ENCODE peak calls at places on chromosomes 11 and 22, in six cellular contexts. E is NCI-H774, H is RPMI8226, M is ACHN, P is nucleus accumbens, Y is EL. S is an unnamed sample.

GRCh38 chr22:30252411-30253204 is 6.0 kb upstream of the LIF start:
- DNase-seq in E (no peak), H (no peak), M (no peak), P (no peak), Y (no peak), S (no peak)

GRCh38 chr22:43923191-43923590 is 414 bp upstream of the PNPLA3 start:
- DNase-seq in E (no peak), H (peak), M (peak), P (no peak), Y (peak), S (no peak)

GRCh38 chr11:2725367-2726300 is 25.8 kb upstream of the KCNQ1OT1 start:
- DNase-seq in E (no peak), H (no peak), M (no peak), P (no peak), Y (no peak), S (no peak)

GRCh38 chr11:34432822-34433221 is 5.9 kb upstream of the CAT start:
- DNase-seq in E (no peak), H (no peak), M (no peak), P (no peak), Y (no peak), S (no peak)

GRCh38 chr11:92045325-92045724 is 179.3 kb upstream of the FAT3 start:
- DNase-seq in E (no peak), H (no peak), M (no peak), P (no peak), Y (no peak), S (no peak)

GRCh38 chr11:14422052-14422813 is 63.2 kb upstream of the RRAS2 start:
- DNase-seq in E (peak), H (no peak), M (peak), P (no peak), Y (peak), S (peak)

GRCh38 chr11:5689551-5689983 is at the start of gene TRIM22:
- DNase-seq in E (no peak), H (peak), M (peak), P (no peak), Y (peak), S (no peak)

GRCh38 chr11:10407055-10407454 is 48.0 kb upstream of the AMPD3 start:
- DNase-seq in E (no peak), H (no peak), M (no peak), P (no peak), Y (peak), S (no peak)

GRCh38 chr22:50102946-50103345 is 13.1 kb downstream of the MOV10L1 start:
- DNase-seq in E (no peak), H (peak), M (no peak), P (no peak), Y (no peak), S (no peak)

GRCh38 chr11:111730871-111731591 is 35.2 kb downstream of the PPP2R1B start:
- DNase-seq in E (peak), H (no peak), M (no peak), P (peak), Y (peak), S (no peak)

GRCh38 chr11:75301602-75302345 is 49.7 kb downstream of the ARRB1 start:
- DNase-seq in E (peak), H (no peak), M (no peak), P (no peak), Y (no peak), S (no peak)

GRCh38 chr11:70034740-70035365 is 43.3 kb upstream of the ANO1 start:
- DNase-seq in E (no peak), H (no peak), M (no peak), P (no peak), Y (no peak), S (no peak)

GRCh38 chr22:27296091-27296675 is 505.4 kb downstream of the MN1 start:
- DNase-seq in E (no peak), H (no peak), M (no peak), P (no peak), Y (no peak), S (no peak)

GRCh38 chr22:23696326-23696851 is 5.6 kb downstream of the RGL4 start:
- DNase-seq in E (no peak), H (no peak), M (no peak), P (no peak), Y (no peak), S (peak)

GRCh38 chr11:119567667-119568582 is 145.0 kb upstream of the THY1 start:
- DNase-seq in E (peak), H (no peak), M (peak), P (no peak), Y (peak), S (no peak)

GRCh38 chr22:36897611-36898010 is 15.8 kb upstream of the CSF2RB start:
- DNase-seq in E (no peak), H (no peak), M (no peak), P (no peak), Y (no peak), S (no peak)

GRCh38 chr11:131595812-131596211 is 225.4 kb downstream of the NTM start:
- DNase-seq in E (no peak), H (no peak), M (no peak), P (no peak), Y (no peak), S (no peak)

GRCh38 chr11:11860103-11860979 is 18.6 kb downstream of the USP47 start:
- DNase-seq in E (no peak), H (no peak), M (no peak), P (no peak), Y (peak), S (no peak)

GRCh38 chr22:44133901-44134511 is 46.7 kb upstream of the PARVG start:
- DNase-seq in E (no peak), H (no peak), M (no peak), P (no peak), Y (no peak), S (no peak)

GRCh38 chr22:38745676-38746460 is 9.9 kb downstream of the SUN2 start:
- DNase-seq in E (peak), H (no peak), M (no peak), P (no peak), Y (no peak), S (peak)

GRCh38 chr22:27196483-27196882 is 539.1 kb downstream of the MIAT start:
- DNase-seq in E (no peak), H (no peak), M (no peak), P (no peak), Y (no peak), S (no peak)